ENCODE peak calls at places on chromosome 4, in four cellular contexts. One of them, this sample, is unnamed. For H3K4me1, the result is how much of the 10 kb centered on the place peaks cover.

GRCh38 chr4:91681544-91681943 is 622.2 kb upstream of the GRID2 start:
- DNase-seq in psoas muscle: no peak
- DNase-seq in CD8-positive, alpha-beta T cell: no peak
- DNase-seq in PC-3: peak
- DNase-seq in this sample: no peak

GRCh38 chr4:14529653-14530052 is 472.6 kb upstream of the CPEB2 start:
- DNase-seq in psoas muscle: no peak
- DNase-seq in CD8-positive, alpha-beta T cell: no peak
- DNase-seq in PC-3: peak
- DNase-seq in this sample: no peak

GRCh38 chr4:100547541-100548208 is 29.9 kb upstream of the EMCN start:
- DNase-seq in psoas muscle: no peak
- DNase-seq in CD8-positive, alpha-beta T cell: no peak
- DNase-seq in PC-3: no peak
- DNase-seq in this sample: no peak

GRCh38 chr4:3824521-3825270 is 58.5 kb downstream of the ADRA2C start:
- DNase-seq in psoas muscle: no peak
- DNase-seq in CD8-positive, alpha-beta T cell: no peak
- DNase-seq in PC-3: no peak
- DNase-seq in this sample: no peak

GRCh38 chr4:140092094-140092820 is 61.7 kb downstream of the MAML3 start:
- DNase-seq in psoas muscle: peak
- DNase-seq in CD8-positive, alpha-beta T cell: no peak
- DNase-seq in PC-3: peak
- DNase-seq in this sample: peak

GRCh38 chr4:179663641-179664431 is 2221.6 kb upstream of the AGA start:
- DNase-seq in psoas muscle: no peak
- DNase-seq in CD8-positive, alpha-beta T cell: no peak
- DNase-seq in PC-3: no peak
- DNase-seq in this sample: no peak

GRCh38 chr4:17985832-17986231 is 35.7 kb downstream of the LCORL start:
- DNase-seq in psoas muscle: no peak
- DNase-seq in CD8-positive, alpha-beta T cell: no peak
- DNase-seq in PC-3: no peak
- DNase-seq in this sample: no peak

GRCh38 chr4:80006935-80007744 is 65.9 kb downstream of the ANTXR2 start:
- DNase-seq in psoas muscle: no peak
- DNase-seq in CD8-positive, alpha-beta T cell: no peak
- DNase-seq in PC-3: no peak
- DNase-seq in this sample: no peak

GRCh38 chr4:28167411-28167810 is 1306.8 kb downstream of the STIM2 start:
- DNase-seq in psoas muscle: no peak
- DNase-seq in CD8-positive, alpha-beta T cell: no peak
- DNase-seq in PC-3: peak
- DNase-seq in this sample: no peak

GRCh38 chr4:11748169-11748872 is 319.6 kb upstream of the HS3ST1 start:
- DNase-seq in psoas muscle: no peak
- DNase-seq in CD8-positive, alpha-beta T cell: no peak
- DNase-seq in PC-3: peak
- DNase-seq in this sample: no peak

GRCh38 chr4:118718511-118719170 is 33.4 kb downstream of the METTL14 start:
- DNase-seq in psoas muscle: no peak
- DNase-seq in CD8-positive, alpha-beta T cell: no peak
- DNase-seq in PC-3: peak
- DNase-seq in this sample: no peak

GRCh38 chr4:45467157-45467556 is 656.7 kb downstream of the GABRG1 start:
- DNase-seq in psoas muscle: no peak
- DNase-seq in CD8-positive, alpha-beta T cell: no peak
- DNase-seq in PC-3: no peak
- DNase-seq in this sample: no peak

GRCh38 chr4:88758264-88758663 is 60.6 kb upstream of the NAP1L5 start:
- DNase-seq in psoas muscle: no peak
- DNase-seq in CD8-positive, alpha-beta T cell: no peak
- DNase-seq in PC-3: peak
- DNase-seq in this sample: no peak

GRCh38 chr4:99811850-99812249 is 4.8 kb upstream of the DAPP1 start:
- DNase-seq in psoas muscle: no peak
- DNase-seq in CD8-positive, alpha-beta T cell: no peak
- DNase-seq in PC-3: peak
- DNase-seq in this sample: no peak

GRCh38 chr4:105433421-105433820 is 40.4 kb downstream of the PPA2 start:
- DNase-seq in psoas muscle: no peak
- DNase-seq in CD8-positive, alpha-beta T cell: no peak
- DNase-seq in PC-3: no peak
- DNase-seq in this sample: no peak

GRCh38 chr4:177229331-177229730 is 80.3 kb upstream of the NEIL3 start:
- DNase-seq in psoas muscle: no peak
- DNase-seq in CD8-positive, alpha-beta T cell: no peak
- DNase-seq in PC-3: no peak
- DNase-seq in this sample: no peak

GRCh38 chr4:98006060-98006459 is 137.2 kb downstream of the STPG2 start:
- DNase-seq in psoas muscle: no peak
- DNase-seq in CD8-positive, alpha-beta T cell: no peak
- DNase-seq in PC-3: no peak
- DNase-seq in this sample: no peak

GRCh38 chr4:98786866-98787265 is 128.5 kb upstream of the TSPAN5 start:
- DNase-seq in psoas muscle: no peak
- DNase-seq in CD8-positive, alpha-beta T cell: no peak
- DNase-seq in PC-3: no peak
- DNase-seq in this sample: no peak

GRCh38 chr4:85842540-85842939 is 367.6 kb downstream of the ARHGAP24 start:
- DNase-seq in psoas muscle: no peak
- DNase-seq in CD8-positive, alpha-beta T cell: no peak
- DNase-seq in PC-3: peak
- DNase-seq in this sample: no peak

GRCh38 chr4:71882113-71882512 is 98.2 kb upstream of the GC start:
- DNase-seq in psoas muscle: no peak
- DNase-seq in CD8-positive, alpha-beta T cell: no peak
- DNase-seq in PC-3: peak
- DNase-seq in this sample: no peak

GRCh38 chr4:18846313-18846712 is 824.8 kb upstream of the LCORL start:
- DNase-seq in psoas muscle: no peak
- DNase-seq in CD8-positive, alpha-beta T cell: no peak
- DNase-seq in PC-3: no peak
- DNase-seq in this sample: no peak

GRCh38 chr4:176038789-176039188 is 26.9 kb upstream of the WDR17 start:
- DNase-seq in psoas muscle: no peak
- DNase-seq in CD8-positive, alpha-beta T cell: no peak
- DNase-seq in PC-3: no peak
- DNase-seq in this sample: no peak

GRCh38 chr4:93396274-93396673 is 432.3 kb upstream of the ATOH1 start:
- DNase-seq in psoas muscle: no peak
- DNase-seq in CD8-positive, alpha-beta T cell: no peak
- DNase-seq in PC-3: peak
- DNase-seq in this sample: no peak

GRCh38 chr4:114287079-114287696 is 307.7 kb upstream of the ARSJ start:
- DNase-seq in psoas muscle: no peak
- DNase-seq in CD8-positive, alpha-beta T cell: no peak
- DNase-seq in PC-3: no peak
- DNase-seq in this sample: no peak

GRCh38 chr4:137509855-137510282 is 22.4 kb downstream of the PCDH18 start:
- DNase-seq in psoas muscle: no peak
- DNase-seq in CD8-positive, alpha-beta T cell: no peak
- DNase-seq in PC-3: peak
- DNase-seq in this sample: no peak

GRCh38 chr4:8729408-8730149 is 137.0 kb downstream of the CPZ start:
- DNase-seq in psoas muscle: no peak
- DNase-seq in CD8-positive, alpha-beta T cell: peak
- DNase-seq in PC-3: no peak
- DNase-seq in this sample: no peak

GRCh38 chr4:1195894-1196401 is 23.6 kb upstream of the SPON2 start:
- DNase-seq in psoas muscle: peak
- DNase-seq in CD8-positive, alpha-beta T cell: no peak
- DNase-seq in PC-3: no peak
- DNase-seq in this sample: no peak

DNA sequence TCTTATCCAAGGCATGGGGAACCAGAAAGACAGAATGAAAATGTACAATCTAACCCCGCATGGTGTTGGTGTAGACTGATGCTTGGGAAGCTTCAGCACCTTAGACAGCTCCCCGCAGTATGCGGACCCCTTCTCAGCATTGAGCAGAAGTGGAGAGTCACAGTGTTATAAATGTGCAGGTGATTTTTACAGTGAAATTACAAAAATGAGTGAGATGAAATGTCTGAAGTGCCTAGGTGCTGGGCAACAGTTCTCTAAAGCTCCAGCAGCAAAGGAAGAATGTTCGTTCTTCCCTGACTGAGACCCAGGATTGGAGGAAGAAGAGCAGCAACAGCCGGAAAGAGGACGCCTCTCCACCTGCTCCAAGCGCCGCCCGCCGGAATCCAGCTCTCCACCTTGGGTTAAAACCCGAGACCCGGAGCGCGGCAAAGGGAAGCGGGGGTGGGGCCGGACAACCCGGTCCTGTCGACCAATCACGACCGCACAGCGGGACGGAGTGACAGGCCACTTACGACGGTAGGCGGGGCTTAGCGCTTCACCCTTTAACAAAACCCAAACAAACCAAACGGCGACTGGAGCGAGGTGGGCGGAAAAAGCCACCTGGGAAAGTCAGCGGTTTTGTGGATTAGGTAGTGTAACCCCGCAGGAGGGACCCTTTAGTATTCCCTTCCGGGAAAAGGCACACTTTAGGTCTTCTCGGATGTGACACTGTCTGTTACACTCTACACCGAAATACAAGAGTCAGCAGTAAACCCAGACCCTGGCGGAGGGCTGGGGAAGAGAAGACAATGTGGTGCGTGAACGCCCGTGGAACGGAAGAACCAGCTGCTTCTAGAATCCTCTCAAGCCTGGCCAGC is at the start of gene GLRA3:
- DNase-seq in psoas muscle: peak
- DNase-seq in CD8-positive, alpha-beta T cell: no peak
- DNase-seq in PC-3: peak
- DNase-seq in this sample: peak
- H3K4me3 ChIP-seq in psoas muscle: no peak
- H3K4me3 ChIP-seq in CD8-positive, alpha-beta T cell: no peak
- H3K4me3 ChIP-seq in PC-3: no peak
- H3K4me3 ChIP-seq in this sample: peak

DNA sequence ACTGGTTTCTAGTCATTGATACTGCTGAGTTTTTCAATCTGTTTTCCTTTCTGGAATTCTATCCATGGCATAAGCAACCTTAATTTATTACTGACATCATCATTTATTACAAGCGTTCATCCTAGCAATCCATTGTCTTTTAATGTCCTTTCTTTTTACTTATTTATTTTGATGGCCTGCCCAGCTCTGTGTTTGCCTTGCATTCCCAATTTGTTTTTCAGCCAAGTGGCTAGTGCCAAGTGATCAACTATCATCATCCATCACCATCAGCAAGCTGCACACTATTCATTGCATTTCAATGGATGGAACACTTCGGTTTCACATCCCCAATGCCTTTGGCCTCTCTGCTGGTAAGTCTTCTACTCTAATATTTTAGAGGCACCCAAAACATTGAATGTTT is 831.7 kb upstream of the EPHA5 start:
- DNase-seq in psoas muscle: no peak
- DNase-seq in CD8-positive, alpha-beta T cell: no peak
- DNase-seq in PC-3: no peak
- DNase-seq in this sample: no peak
- H3K4me1 ChIP-seq in psoas muscle: under half
- H3K4me1 ChIP-seq in CD8-positive, alpha-beta T cell: under half
- H3K4me1 ChIP-seq in PC-3: under half
- H3K4me1 ChIP-seq in this sample: under half

GRCh38 chr4:173281001-173281400 is 53.2 kb downstream of the HMGB2 start:
- DNase-seq in psoas muscle: no peak
- DNase-seq in CD8-positive, alpha-beta T cell: no peak
- DNase-seq in PC-3: no peak
- DNase-seq in this sample: no peak
- H3K4me3 ChIP-seq in psoas muscle: no peak
- H3K4me3 ChIP-seq in CD8-positive, alpha-beta T cell: no peak
- H3K4me3 ChIP-seq in PC-3: no peak
- H3K4me3 ChIP-seq in this sample: no peak

GRCh38 chr4:2258091-2259035 is 3.5 kb downstream of the MXD4 start:
- DNase-seq in psoas muscle: peak
- DNase-seq in CD8-positive, alpha-beta T cell: no peak
- DNase-seq in PC-3: no peak
- DNase-seq in this sample: peak

GRCh38 chr4:2259036-2259540 is 2.8 kb downstream of the MXD4 start:
- DNase-seq in psoas muscle: peak
- DNase-seq in CD8-positive, alpha-beta T cell: no peak
- DNase-seq in PC-3: no peak
- DNase-seq in this sample: peak

GRCh38 chr4:2261110-2261852 is 628 bp downstream of the MXD4 start:
- DNase-seq in psoas muscle: peak
- DNase-seq in CD8-positive, alpha-beta T cell: peak
- DNase-seq in PC-3: peak
- DNase-seq in this sample: peak

GRCh38 chr4:2260336-2261109 is 1.4 kb downstream of the MXD4 start:
- DNase-seq in psoas muscle: peak
- DNase-seq in CD8-positive, alpha-beta T cell: no peak
- DNase-seq in PC-3: no peak
- DNase-seq in this sample: peak

GRCh38 chr4:2259541-2260267 is 2.2 kb downstream of the MXD4 start:
- DNase-seq in psoas muscle: peak
- DNase-seq in CD8-positive, alpha-beta T cell: no peak
- DNase-seq in PC-3: no peak
- DNase-seq in this sample: peak
- H3K4me1 ChIP-seq in psoas muscle: half or more
- H3K4me1 ChIP-seq in CD8-positive, alpha-beta T cell: under half
- H3K4me1 ChIP-seq in PC-3: under half
- H3K4me1 ChIP-seq in this sample: under half

GRCh38 chr4:120509222-120509621 is 413.3 kb downstream of the PRDM5 start:
- DNase-seq in psoas muscle: no peak
- DNase-seq in CD8-positive, alpha-beta T cell: no peak
- DNase-seq in PC-3: no peak
- DNase-seq in this sample: no peak
- H3K4me3 ChIP-seq in psoas muscle: no peak
- H3K4me3 ChIP-seq in CD8-positive, alpha-beta T cell: no peak
- H3K4me3 ChIP-seq in PC-3: no peak
- H3K4me3 ChIP-seq in this sample: no peak

DNA sequence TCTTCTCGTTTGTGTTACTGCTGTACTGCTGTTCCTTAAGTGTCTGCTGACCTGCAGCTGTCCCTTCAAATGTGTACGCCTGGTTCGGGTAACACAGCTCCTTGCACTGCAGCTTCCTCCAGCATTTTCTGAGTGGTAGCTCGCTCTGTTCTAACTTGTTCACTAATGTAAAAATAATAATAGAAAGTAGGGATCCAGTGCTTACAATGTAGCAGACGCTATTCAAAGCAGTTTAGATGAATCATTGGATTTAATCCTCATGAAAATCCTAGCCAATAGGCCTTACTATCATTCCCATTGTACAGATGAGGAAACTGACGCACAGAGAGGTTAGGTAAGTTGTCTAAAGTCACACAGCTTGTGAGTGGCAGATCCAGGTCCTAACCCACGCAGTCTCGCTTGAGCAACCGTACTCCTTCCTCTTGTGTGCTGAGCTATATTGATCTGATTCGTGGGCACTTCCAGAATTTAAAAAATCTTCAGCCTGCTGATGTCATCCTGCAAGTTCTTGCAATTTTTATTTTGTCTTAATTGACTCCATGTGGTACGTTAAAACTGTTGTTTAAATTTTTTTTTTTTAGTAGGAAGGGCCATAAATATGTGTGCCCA is 448.2 kb upstream of the FAT1 start:
- DNase-seq in psoas muscle: no peak
- DNase-seq in CD8-positive, alpha-beta T cell: no peak
- DNase-seq in PC-3: no peak
- DNase-seq in this sample: no peak
- H3K4me1 ChIP-seq in psoas muscle: under half
- H3K4me1 ChIP-seq in CD8-positive, alpha-beta T cell: under half
- H3K4me1 ChIP-seq in PC-3: under half
- H3K4me1 ChIP-seq in this sample: under half

GRCh38 chr4:24328711-24329110 is 255.6 kb downstream of the DHX15 start:
- DNase-seq in psoas muscle: no peak
- DNase-seq in CD8-positive, alpha-beta T cell: no peak
- DNase-seq in PC-3: no peak
- DNase-seq in this sample: no peak
- H3K4me3 ChIP-seq in psoas muscle: no peak
- H3K4me3 ChIP-seq in CD8-positive, alpha-beta T cell: no peak
- H3K4me3 ChIP-seq in PC-3: no peak
- H3K4me3 ChIP-seq in this sample: no peak